ENCODE peak calls at places on chromosomes 1 and 21, in eight cellular contexts. O, M, L, J, X, Z, F and A are unnamed samples.

GRCh38 chr1:6517435-6517851 is 26.0 kb upstream of the PLEKHG5 start:
- DNase-seq in O (no peak), M (no peak), L (no peak), J (no peak), X (no peak), Z (no peak), F (no peak), A (no peak)

GRCh38 chr1:64686828-64687724 is 57.8 kb upstream of the RAVER2 start:
- DNase-seq in O (no peak), M (peak), L (peak), J (no peak), X (peak), Z (peak), F (no peak), A (peak)

GRCh38 chr1:209854196-209854595 is 26.4 kb downstream of the UTP25 start:
- DNase-seq in O (no peak), M (no peak), L (no peak), J (no peak), X (no peak), Z (no peak), F (no peak), A (no peak)

GRCh38 chr21:46559291-46559983 is 45.4 kb downstream of the S100B start:
- DNase-seq in O (no peak), M (no peak), L (no peak), J (no peak), X (no peak), Z (no peak), F (peak), A (no peak)

GRCh38 chr1:186976700-186977099 is 148.0 kb downstream of the PLA2G4A start:
- DNase-seq in O (no peak), M (no peak), L (no peak), J (no peak), X (no peak), Z (no peak), F (no peak), A (no peak)

GRCh38 chr1:26602378-26602959 is 72.9 kb downstream of the RPS6KA1 start:
- DNase-seq in O (no peak), M (peak), L (peak), J (no peak), X (peak), Z (peak), F (peak), A (peak)

GRCh38 chr1:115952547-115952946 is 23.8 kb upstream of the SLC22A15 start:
- DNase-seq in O (no peak), M (no peak), L (no peak), J (no peak), X (no peak), Z (no peak), F (no peak), A (no peak)

GRCh38 chr1:151838491-151839412 is 868 bp downstream of the C2CD4D start:
- DNase-seq in O (peak), M (no peak), L (no peak), J (no peak), X (no peak), Z (no peak), F (no peak), A (no peak)

GRCh38 chr21:28776251-28776650 is 216.4 kb downstream of the LTN1 start:
- DNase-seq in O (no peak), M (no peak), L (no peak), J (no peak), X (no peak), Z (no peak), F (no peak), A (no peak)

GRCh38 chr1:156675715-156676311 is 1.4 kb downstream of the NES start:
- DNase-seq in O (no peak), M (no peak), L (peak), J (no peak), X (no peak), Z (no peak), F (no peak), A (no peak)